ENCODE peak calls at places on chromosomes 13 and 19, in six cellular contexts. J is stimulated activated CD4-positive, alpha-beta T cell treated with anti-CD3 and anti-CD28 coated beads, Interleukin-4, amount 100 ng/mL, for 48 hours; K is nephron progenitor cell; S is Calu3; F is GM23248; D is hepatic stellate cell. H is an unnamed sample.

GRCh38 chr13:74629985-74630384 is 495.8 kb upstream of the KLF12 start:
- DNase-seq in J (no peak), K (no peak), S (no peak), F (peak), D (no peak), H (no peak)

GRCh38 chr19:52120286-52120685 is 19.5 kb downstream of the ZNF616 start:
- DNase-seq in J (no peak), K (no peak), S (no peak), F (no peak), D (no peak), H (no peak)

GRCh38 chr19:28292822-28293500 is 920.0 kb downstream of the UQCRFS1 start:
- DNase-seq in J (no peak), K (no peak), S (no peak), F (no peak), D (no peak), H (no peak)

GRCh38 chr19:53511933-53512374 is 26.0 kb upstream of the ZNF331 start:
- DNase-seq in J (peak), K (peak), S (no peak), F (peak), D (peak), H (peak)

GRCh38 chr19:45275370-45275971 is 24.4 kb downstream of the MARK4 start:
- DNase-seq in J (no peak), K (no peak), S (no peak), F (no peak), D (no peak), H (no peak)

GRCh38 chr19:44643605-44644390 is at the start of gene PVR:
- DNase-seq in J (peak), K (peak), S (peak), F (peak), D (peak), H (peak)

GRCh38 chr19:11738746-11739620 is at the start of gene ZNF823:
- DNase-seq in J (peak), K (peak), S (peak), F (peak), D (peak), H (peak)

GRCh38 chr13:79749985-79750551 is 269.1 kb downstream of the NDFIP2 start:
- DNase-seq in J (no peak), K (no peak), S (no peak), F (peak), D (peak), H (peak)

GRCh38 chr13:34967851-34968562 is 25.9 kb downstream of the NBEA start:
- DNase-seq in J (no peak), K (no peak), S (peak), F (no peak), D (no peak), H (no peak)

GRCh38 chr13:112716841-112717520 is 27.1 kb downstream of the ATP11A start:
- DNase-seq in J (no peak), K (no peak), S (no peak), F (no peak), D (no peak), H (no peak)

GRCh38 chr13:40069173-40070044 is 413.9 kb downstream of the COG6 start:
- DNase-seq in J (peak), K (peak), S (peak), F (peak), D (peak), H (peak)

GRCh38 chr13:73433893-73434292 is 375.1 kb downstream of the KLF5 start:
- DNase-seq in J (no peak), K (no peak), S (no peak), F (no peak), D (no peak), H (peak)

GRCh38 chr19:45099465-45100201 is 6.7 kb downstream of the PPP1R37 start:
- DNase-seq in J (no peak), K (no peak), S (peak), F (no peak), D (no peak), H (no peak)

GRCh38 chr19:13978306-13978705 is 26.0 kb downstream of the DCAF15 start:
- DNase-seq in J (no peak), K (peak), S (no peak), F (peak), D (no peak), H (no peak)

GRCh38 chr13:24381539-24382265 is 72.3 kb downstream of the C1QTNF9 start:
- DNase-seq in J (no peak), K (no peak), S (no peak), F (peak), D (no peak), H (no peak)

GRCh38 chr19:57903298-57904174 is 12.9 kb downstream of the ZNF417 start:
- DNase-seq in J (no peak), K (no peak), S (no peak), F (peak), D (peak), H (peak)

GRCh38 chr19:8180018-8180417 is 29.2 kb upstream of the CERS4 start:
- DNase-seq in J (no peak), K (no peak), S (no peak), F (no peak), D (no peak), H (no peak)

GRCh38 chr19:35539850-35540249 is 5.6 kb upstream of the TMEM147 start:
- DNase-seq in J (no peak), K (no peak), S (no peak), F (no peak), D (no peak), H (no peak)

GRCh38 chr19:46367434-46367833 is 20.5 kb downstream of the PPP5C start:
- DNase-seq in J (no peak), K (peak), S (no peak), F (no peak), D (no peak), H (no peak)

GRCh38 chr13:50527612-50528509 is 315.6 kb downstream of the DLEU7 start:
- DNase-seq in J (no peak), K (no peak), S (no peak), F (peak), D (no peak), H (no peak)

GRCh38 chr13:49791753-49792549 is 531 bp downstream of the KPNA3 start:
- DNase-seq in J (peak), K (peak), S (peak), F (peak), D (peak), H (peak)

GRCh38 chr13:44237276-44237767 is 136.3 kb upstream of the SERP2 start:
- DNase-seq in J (no peak), K (no peak), S (no peak), F (peak), D (peak), H (peak)

GRCh38 chr13:99984134-99984462 is 2.5 kb downstream of the ZIC2 start:
- DNase-seq in J (no peak), K (no peak), S (no peak), F (no peak), D (no peak), H (no peak)